ENCODE peak calls at places on chromosomes 3 and 15, in ten cellular contexts. E is upper lobe of right lung, N is D721Med, X is choroid plexus epithelial cell, M is testis, P is foreskin fibroblast, Q is A549, C is A673, U is H9, L is neural crest cell. T is an unnamed sample.

GRCh38 chr3:48899298-48899697 is 616 bp upstream of the SLC25A20 start:
- DNase-seq in P (no peak), U (no peak), M (no peak), L (no peak), E (no peak), C (no peak), X (no peak), N (no peak), Q (no peak), T (no peak)

GRCh38 chr3:61562042-61562809 is 855 bp downstream of the PTPRG start:
- DNase-seq in C (no peak), X (peak), E (peak), L (peak), U (no peak), Q (peak), M (no peak), N (no peak), P (no peak), T (no peak)

GRCh38 chr15:87874896-87875661 is 381.5 kb downstream of the NTRK3 start:
- DNase-seq in C (no peak), X (peak), Q (no peak), N (no peak), M (peak), E (no peak), P (no peak), U (peak), L (peak), T (peak)

GRCh38 chr3:61535826-61536225 is 25.5 kb upstream of the PTPRG start:
- DNase-seq in U (no peak), E (no peak), N (no peak), Q (no peak), X (no peak), M (no peak), P (no peak), L (no peak), C (no peak), T (no peak)

GRCh38 chr3:48514431-48515227 is 10.7 kb upstream of the SHISA5 start:
- DNase-seq in C (no peak), M (no peak), N (no peak), X (no peak), P (no peak), U (no peak), E (no peak), Q (no peak), L (no peak), T (no peak)

GRCh38 chr15:51093865-51094605 is 671 bp downstream of the TNFAIP8L3 start:
- DNase-seq in E (peak), U (no peak), X (peak), L (peak), Q (no peak), M (peak), C (peak), N (no peak), P (peak), T (peak)

GRCh38 chr3:81492048-81492447 is 269.4 kb downstream of the GBE1 start:
- DNase-seq in Q (no peak), X (peak), M (no peak), C (no peak), E (no peak), L (no peak), P (peak), N (no peak), U (no peak), T (no peak)

GRCh38 chr15:58396181-58396580 is 35.6 kb upstream of the LIPC start:
- DNase-seq in X (peak), N (no peak), E (no peak), U (no peak), Q (peak), M (no peak), C (peak), P (peak), L (no peak), T (no peak)

DNA sequence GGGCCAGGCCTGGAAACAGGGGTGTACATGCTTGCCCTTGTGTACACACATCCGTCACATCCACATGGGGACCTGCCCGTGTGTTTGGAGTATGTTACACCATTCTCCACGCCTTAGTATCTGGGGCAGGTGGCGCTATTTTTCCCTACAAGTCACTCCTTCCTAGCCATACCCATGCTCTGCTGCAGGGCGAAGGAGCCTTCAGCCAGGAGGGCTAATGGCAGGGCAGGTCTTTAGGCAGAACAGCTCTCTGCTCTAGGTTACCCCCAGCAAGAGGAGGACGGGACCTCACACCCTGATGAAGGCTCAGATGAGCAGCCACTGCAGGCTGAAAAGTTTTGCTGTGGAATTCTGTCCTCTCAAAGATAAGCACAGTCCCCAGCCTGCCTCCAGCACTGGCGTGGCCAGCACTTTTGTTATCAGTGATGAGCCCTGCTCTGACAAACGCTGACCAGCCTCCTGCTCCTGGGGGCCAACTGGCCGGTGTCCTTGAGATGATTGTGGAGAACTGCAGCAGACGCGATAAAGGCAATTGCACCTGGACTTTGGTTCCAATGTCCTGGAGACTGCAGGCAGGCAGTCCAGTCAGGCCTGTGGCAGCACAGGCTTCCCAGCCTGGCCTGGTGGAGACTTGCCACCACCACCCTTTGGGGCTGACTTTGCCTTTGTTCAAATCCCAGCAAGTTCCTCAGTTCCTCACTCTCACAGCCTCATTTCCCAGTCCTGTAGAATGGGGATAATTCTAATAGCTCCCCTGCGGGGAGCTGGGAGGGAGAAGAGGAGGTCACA is 19.8 kb upstream of the PIGZ start:
- DNase-seq in L (no peak), E (peak), X (peak), P (no peak), N (no peak), C (no peak), Q (peak), U (peak), M (peak), T (peak)
- TF ChIP-seq CTCF in L (no peak), E (no peak), X (peak), P (no peak), N (no peak), C (peak), Q (no peak), U (peak), M (no peak), T (peak)

GRCh38 chr3:50321844-50322385 is 630 bp downstream of the HYAL2 start:
- DNase-seq in Q (no peak), X (no peak), L (peak), U (no peak), E (no peak), N (peak), M (no peak), C (no peak), P (no peak), T (no peak)
- TF ChIP-seq CTCF in Q (peak), X (peak), L (peak), U (peak), E (peak), N (peak), M (no peak), C (peak), P (peak), T (peak)

GRCh38 chr3:33032937-33033336 is 64.0 kb downstream of the GLB1 start:
- DNase-seq in P (no peak), E (no peak), Q (peak), L (no peak), C (peak), U (no peak), X (no peak), N (no peak), M (no peak), T (no peak)

GRCh38 chr3:33030246-33030645 is 66.7 kb downstream of the GLB1 start:
- DNase-seq in P (no peak), Q (no peak), N (no peak), L (no peak), U (no peak), E (no peak), X (no peak), M (no peak), C (no peak), T (no peak)

GRCh38 chr3:33034601-33035000 is 62.3 kb downstream of the GLB1 start:
- DNase-seq in P (no peak), N (no peak), E (no peak), L (no peak), C (no peak), U (no peak), Q (no peak), X (no peak), M (no peak), T (no peak)

GRCh38 chr3:33027091-33027490 is 69.9 kb downstream of the GLB1 start:
- DNase-seq in Q (no peak), U (no peak), M (no peak), N (no peak), C (no peak), L (no peak), E (no peak), X (no peak), P (no peak), T (no peak)

GRCh38 chr3:33030802-33031201 is 66.1 kb downstream of the GLB1 start:
- DNase-seq in X (no peak), L (no peak), N (no peak), Q (no peak), U (no peak), E (no peak), C (peak), M (no peak), P (no peak), T (no peak)
- TF ChIP-seq CTCF in X (no peak), L (peak), N (no peak), Q (no peak), U (peak), E (no peak), C (peak), M (no peak), P (no peak), T (peak)

GRCh38 chr15:70427120-70427519 is 329.4 kb upstream of the TLE3 start:
- DNase-seq in Q (peak), U (no peak), C (no peak), L (no peak), N (no peak), M (no peak), P (no peak), X (peak), E (no peak), T (no peak)
- TF ChIP-seq CTCF in Q (no peak), U (no peak), C (no peak), L (peak), N (no peak), M (no peak), P (no peak), X (peak), E (no peak), T (peak)

GRCh38 chr3:101998256-101998926 is 149.1 kb downstream of the NFKBIZ start:
- DNase-seq in N (no peak), M (no peak), E (no peak), U (no peak), C (no peak), P (peak), X (no peak), Q (peak), L (no peak), T (no peak)
- TF ChIP-seq CTCF in N (peak), M (no peak), E (peak), U (no peak), C (no peak), P (no peak), X (no peak), Q (peak), L (no peak), T (no peak)

DNA sequence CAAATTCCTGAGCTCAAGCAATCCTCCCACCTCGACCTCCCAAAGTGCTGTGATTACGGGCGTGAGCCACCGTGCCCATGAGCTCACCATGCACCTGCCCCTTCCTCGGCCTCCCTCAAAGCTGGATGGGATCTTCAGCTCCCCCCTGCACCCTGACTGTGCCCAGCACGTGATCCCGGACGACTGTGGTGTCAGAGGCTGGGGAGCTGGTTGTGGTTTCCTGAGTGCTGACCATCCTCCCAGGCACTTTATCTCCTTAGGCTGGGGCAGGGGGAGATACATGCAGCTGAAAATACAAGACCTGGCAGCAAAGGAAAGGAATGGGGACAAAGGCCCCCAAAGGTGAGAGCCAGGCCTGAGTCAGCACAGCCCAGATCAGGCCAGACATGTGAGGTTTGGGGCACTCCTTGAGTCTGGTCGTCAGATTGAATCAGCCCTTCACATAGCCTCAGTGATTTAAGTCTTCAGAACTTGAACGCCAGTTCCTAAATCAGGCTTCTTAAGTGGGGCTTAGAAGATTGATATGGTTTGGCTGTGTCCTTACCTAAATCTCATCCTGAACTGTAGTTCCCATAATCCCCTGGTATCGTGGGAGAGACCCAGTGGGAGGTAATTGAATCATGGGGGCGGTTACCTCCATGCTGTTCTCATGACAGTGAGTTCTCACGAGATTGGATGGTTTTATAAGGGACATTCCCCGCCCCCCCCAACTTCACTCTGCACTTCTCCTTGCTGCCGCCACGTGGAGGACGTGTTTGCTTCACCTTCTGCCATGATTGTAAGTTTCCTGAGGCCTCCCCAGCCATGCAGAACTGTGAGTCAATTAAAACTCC is 35.8 kb downstream of the PRKCD start:
- DNase-seq in U (peak), X (peak), M (peak), L (no peak), P (no peak), E (no peak), C (peak), N (no peak), Q (peak), T (peak)
- TF ChIP-seq CTCF in U (no peak), X (peak), M (no peak), L (no peak), P (no peak), E (no peak), C (no peak), N (no peak), Q (no peak), T (peak)

GRCh38 chr3:118863731-118864322 is 170.8 kb downstream of the IGSF11 start:
- DNase-seq in M (no peak), N (no peak), P (no peak), C (peak), E (no peak), U (peak), L (no peak), X (no peak), Q (peak), T (peak)
- TF ChIP-seq CTCF in M (no peak), N (peak), P (no peak), C (no peak), E (no peak), U (peak), L (peak), X (no peak), Q (peak), T (peak)

DNA sequence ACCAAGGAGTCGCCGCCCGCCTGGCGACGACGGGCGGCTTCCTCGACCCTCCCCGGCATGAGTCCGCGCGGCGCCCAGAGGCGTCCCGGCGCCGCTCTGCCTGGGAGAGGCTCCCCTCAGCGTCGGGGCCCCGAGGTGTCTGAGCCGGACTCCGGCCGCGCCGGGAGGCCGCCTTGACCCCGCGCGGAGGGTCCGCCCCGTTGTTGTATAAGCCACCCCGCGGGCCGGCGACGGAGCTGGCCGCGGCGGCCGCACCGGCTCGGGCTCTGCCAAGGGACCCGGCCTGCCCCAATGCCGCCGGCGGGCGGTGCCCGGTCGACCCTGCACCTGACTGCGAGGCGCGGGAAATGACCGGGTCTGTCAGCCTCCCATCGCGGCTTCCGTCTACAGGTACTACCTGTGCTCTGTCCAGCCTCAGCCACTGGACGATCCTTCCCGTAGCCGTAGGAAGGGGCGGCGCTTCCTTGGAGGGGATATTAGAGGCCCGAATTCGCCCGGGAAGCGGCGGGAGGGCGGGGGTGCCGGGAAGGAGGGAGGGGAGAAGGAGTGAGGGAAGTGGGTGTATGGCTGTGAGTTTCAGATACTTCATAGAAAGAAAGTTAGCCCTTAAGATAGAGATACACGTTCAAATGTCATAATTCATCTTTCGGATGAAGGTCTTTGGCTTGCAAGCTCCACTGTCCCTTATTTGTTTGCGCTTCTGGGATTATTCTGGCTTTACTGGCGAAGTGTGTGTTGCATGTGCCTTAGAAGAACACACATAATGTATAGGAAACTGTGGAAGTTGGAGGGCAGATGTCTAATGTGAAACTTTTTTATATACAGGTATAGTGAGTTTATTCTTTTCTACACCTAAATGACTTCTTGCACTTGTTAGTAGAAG is 623 bp downstream of the ABHD5 start:
- DNase-seq in P (no peak), N (peak), C (peak), U (peak), E (peak), L (peak), Q (peak), X (peak), M (peak), T (peak)
- TF ChIP-seq CTCF in P (no peak), N (no peak), C (no peak), U (no peak), E (no peak), L (no peak), Q (no peak), X (no peak), M (no peak), T (peak)

DNA sequence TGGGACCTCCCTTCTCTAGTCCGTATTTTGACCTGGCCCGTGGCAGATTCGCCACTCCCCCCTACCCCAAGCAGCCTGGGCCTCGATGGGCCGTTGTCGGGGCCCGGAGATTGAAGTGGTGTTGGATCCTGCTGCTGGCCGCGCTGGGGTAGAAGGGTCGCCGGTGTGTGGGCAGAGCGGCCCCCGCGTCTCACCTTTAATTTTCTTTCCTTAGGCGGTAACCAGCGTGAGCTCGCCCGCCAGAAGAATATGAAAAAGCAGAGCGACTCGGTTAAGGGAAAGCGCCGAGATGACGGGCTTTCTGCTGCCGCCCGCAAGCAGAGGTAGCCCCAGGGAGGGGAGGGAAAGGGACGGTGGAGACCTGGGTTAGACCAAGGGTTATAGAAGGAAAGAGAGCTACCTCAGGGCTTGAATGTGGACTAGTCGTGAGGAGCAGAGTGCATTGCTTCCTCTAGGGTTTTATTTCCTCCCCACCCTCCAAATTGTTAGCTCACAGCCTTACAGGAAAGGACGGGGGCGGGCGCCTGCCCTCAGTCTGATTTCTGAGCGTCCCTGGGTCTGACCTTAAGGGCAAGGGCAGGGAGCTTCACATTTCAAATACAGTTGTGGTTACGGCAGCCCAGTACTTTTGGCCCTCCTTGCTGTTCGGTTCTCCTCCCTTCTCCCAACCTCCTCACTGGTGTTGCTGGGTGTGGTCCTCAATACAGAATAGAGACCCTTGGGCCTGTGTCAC is 807 bp downstream of the SERF2 start:
- DNase-seq in L (no peak), E (peak), M (peak), U (no peak), P (no peak), Q (no peak), N (no peak), X (peak), C (no peak), T (no peak)
- TF ChIP-seq CTCF in L (no peak), E (no peak), M (no peak), U (peak), P (peak), Q (no peak), N (no peak), X (peak), C (no peak), T (no peak)

GRCh38 chr15:66923438-66923881 is 141.9 kb upstream of the SMAD3 start:
- DNase-seq in P (no peak), X (peak), N (no peak), C (peak), U (peak), E (no peak), Q (peak), M (peak), L (peak), T (peak)
- TF ChIP-seq CTCF in P (peak), X (peak), N (peak), C (peak), U (peak), E (peak), Q (peak), M (no peak), L (peak), T (peak)